ENCODE peak calls at places on chromosomes 5 and 9, in four cellular contexts. One of them, this sample, is unnamed.

GRCh38 chr5:80116465-80116864 is 81.3 kb downstream of the THBS4 start:
- DNase-seq in chondrocyte: no peak
- DNase-seq in progenitor cell of endocrine pancreas: no peak
- DNase-seq in CD8-positive, alpha-beta T cell: no peak
- DNase-seq in this sample: no peak

GRCh38 chr5:14487101-14487895 is 94.3 kb upstream of the OTULINL start:
- DNase-seq in chondrocyte: no peak
- DNase-seq in progenitor cell of endocrine pancreas: no peak
- DNase-seq in CD8-positive, alpha-beta T cell: no peak
- DNase-seq in this sample: no peak

GRCh38 chr9:79700607-79701330 is 129.0 kb downstream of the TLE4 start:
- DNase-seq in chondrocyte: no peak
- DNase-seq in progenitor cell of endocrine pancreas: no peak
- DNase-seq in CD8-positive, alpha-beta T cell: no peak
- DNase-seq in this sample: no peak

GRCh38 chr5:62585751-62586150 is 7.1 kb downstream of the LRRC70 start:
- DNase-seq in chondrocyte: no peak
- DNase-seq in progenitor cell of endocrine pancreas: no peak
- DNase-seq in CD8-positive, alpha-beta T cell: no peak
- DNase-seq in this sample: no peak

GRCh38 chr5:128318691-128319090 is 219.4 kb downstream of the FBN2 start:
- DNase-seq in chondrocyte: no peak
- DNase-seq in progenitor cell of endocrine pancreas: no peak
- DNase-seq in CD8-positive, alpha-beta T cell: no peak
- DNase-seq in this sample: no peak

GRCh38 chr9:92645041-92645440 is 24.9 kb downstream of the IPPK start:
- DNase-seq in chondrocyte: no peak
- DNase-seq in progenitor cell of endocrine pancreas: no peak
- DNase-seq in CD8-positive, alpha-beta T cell: no peak
- DNase-seq in this sample: no peak

GRCh38 chr5:128376577-128376976 is 161.5 kb downstream of the FBN2 start:
- DNase-seq in chondrocyte: no peak
- DNase-seq in progenitor cell of endocrine pancreas: no peak
- DNase-seq in CD8-positive, alpha-beta T cell: no peak
- DNase-seq in this sample: no peak

GRCh38 chr9:127686461-127687393 is 20.1 kb upstream of the CFAP157 start:
- DNase-seq in chondrocyte: no peak
- DNase-seq in progenitor cell of endocrine pancreas: no peak
- DNase-seq in CD8-positive, alpha-beta T cell: no peak
- DNase-seq in this sample: no peak

GRCh38 chr9:14419302-14419937 is 105.5 kb upstream of the NFIB start:
- DNase-seq in chondrocyte: no peak
- DNase-seq in progenitor cell of endocrine pancreas: no peak
- DNase-seq in CD8-positive, alpha-beta T cell: no peak
- DNase-seq in this sample: no peak

GRCh38 chr5:94433393-94434149 is 184.8 kb downstream of the KIAA0825 start:
- DNase-seq in chondrocyte: no peak
- DNase-seq in progenitor cell of endocrine pancreas: no peak
- DNase-seq in CD8-positive, alpha-beta T cell: no peak
- DNase-seq in this sample: no peak

GRCh38 chr9:121217609-121218292 is 16.1 kb upstream of the RAB14 start:
- DNase-seq in chondrocyte: no peak
- DNase-seq in progenitor cell of endocrine pancreas: no peak
- DNase-seq in CD8-positive, alpha-beta T cell: no peak
- DNase-seq in this sample: no peak

GRCh38 chr5:120749737-120750136 is 285.6 kb downstream of the PRR16 start:
- DNase-seq in chondrocyte: no peak
- DNase-seq in progenitor cell of endocrine pancreas: no peak
- DNase-seq in CD8-positive, alpha-beta T cell: no peak
- DNase-seq in this sample: no peak

GRCh38 chr5:158013303-158013702 is 154.4 kb upstream of the CLINT1 start:
- DNase-seq in chondrocyte: no peak
- DNase-seq in progenitor cell of endocrine pancreas: no peak
- DNase-seq in CD8-positive, alpha-beta T cell: no peak
- DNase-seq in this sample: no peak

GRCh38 chr5:158011420-158011819 is 152.5 kb upstream of the CLINT1 start:
- DNase-seq in chondrocyte: no peak
- DNase-seq in progenitor cell of endocrine pancreas: no peak
- DNase-seq in CD8-positive, alpha-beta T cell: no peak
- DNase-seq in this sample: no peak

GRCh38 chr5:158014367-158014766 is 155.4 kb upstream of the CLINT1 start:
- DNase-seq in chondrocyte: no peak
- DNase-seq in progenitor cell of endocrine pancreas: no peak
- DNase-seq in CD8-positive, alpha-beta T cell: no peak
- DNase-seq in this sample: no peak

GRCh38 chr5:158010831-158011230 is 151.9 kb upstream of the CLINT1 start:
- DNase-seq in chondrocyte: no peak
- DNase-seq in progenitor cell of endocrine pancreas: no peak
- DNase-seq in CD8-positive, alpha-beta T cell: no peak
- DNase-seq in this sample: no peak

GRCh38 chr5:158013939-158014338 is 155.0 kb upstream of the CLINT1 start:
- DNase-seq in chondrocyte: no peak
- DNase-seq in progenitor cell of endocrine pancreas: no peak
- DNase-seq in CD8-positive, alpha-beta T cell: no peak
- DNase-seq in this sample: no peak
- TF ChIP-seq CTCF in chondrocyte: peak; percentile 79
- TF ChIP-seq CTCF in progenitor cell of endocrine pancreas: peak; percentile 62
- TF ChIP-seq CTCF in CD8-positive, alpha-beta T cell: no peak
- TF ChIP-seq CTCF in this sample: peak; percentile 35

GRCh38 chr5:82833277-82833676 is 243.9 kb downstream of the TMEM167A start:
- DNase-seq in chondrocyte: no peak
- DNase-seq in progenitor cell of endocrine pancreas: no peak
- DNase-seq in CD8-positive, alpha-beta T cell: no peak
- DNase-seq in this sample: no peak
- TF ChIP-seq CTCF in chondrocyte: no peak
- TF ChIP-seq CTCF in progenitor cell of endocrine pancreas: no peak
- TF ChIP-seq CTCF in CD8-positive, alpha-beta T cell: no peak
- TF ChIP-seq CTCF in this sample: no peak

GRCh38 chr5:40720071-40720470 is 35.7 kb downstream of the TTC33 start:
- DNase-seq in chondrocyte: no peak
- DNase-seq in progenitor cell of endocrine pancreas: no peak
- DNase-seq in CD8-positive, alpha-beta T cell: no peak
- DNase-seq in this sample: no peak
- TF ChIP-seq CTCF in chondrocyte: no peak
- TF ChIP-seq CTCF in progenitor cell of endocrine pancreas: no peak
- TF ChIP-seq CTCF in CD8-positive, alpha-beta T cell: no peak
- TF ChIP-seq CTCF in this sample: no peak

DNA sequence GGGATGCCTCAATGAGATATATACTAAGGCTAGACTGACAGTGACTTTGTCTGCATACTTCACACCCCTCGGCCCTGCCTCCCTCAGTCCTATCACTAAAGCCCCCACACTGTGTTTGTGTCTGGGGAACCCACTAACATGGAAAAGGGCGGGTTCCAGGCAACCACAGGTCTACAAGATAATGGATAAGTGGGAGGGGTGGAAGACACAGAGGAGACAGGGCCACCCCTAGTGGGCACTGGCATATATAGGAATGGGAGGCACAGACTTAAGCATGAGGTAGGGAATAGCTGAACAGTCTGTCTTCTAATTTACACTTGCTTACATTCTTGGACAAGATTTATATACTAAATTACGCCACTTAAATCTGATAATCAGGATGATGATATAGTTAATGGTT is 74.0 kb downstream of the SLIT3 start:
- DNase-seq in chondrocyte: no peak
- DNase-seq in progenitor cell of endocrine pancreas: no peak
- DNase-seq in CD8-positive, alpha-beta T cell: no peak
- DNase-seq in this sample: no peak
- TF ChIP-seq CTCF in chondrocyte: peak; percentile 21
- TF ChIP-seq CTCF in progenitor cell of endocrine pancreas: no peak
- TF ChIP-seq CTCF in CD8-positive, alpha-beta T cell: no peak
- TF ChIP-seq CTCF in this sample: no peak

GRCh38 chr5:135172718-135173117 is 138.7 kb upstream of the PITX1 start:
- DNase-seq in chondrocyte: no peak
- DNase-seq in progenitor cell of endocrine pancreas: no peak
- DNase-seq in CD8-positive, alpha-beta T cell: no peak
- DNase-seq in this sample: no peak

GRCh38 chr5:135177591-135177990 is 143.6 kb upstream of the PITX1 start:
- DNase-seq in chondrocyte: no peak
- DNase-seq in progenitor cell of endocrine pancreas: no peak
- DNase-seq in CD8-positive, alpha-beta T cell: no peak
- DNase-seq in this sample: peak; percentile 41

GRCh38 chr5:135173662-135174290 is 139.7 kb upstream of the PITX1 start:
- DNase-seq in chondrocyte: no peak
- DNase-seq in progenitor cell of endocrine pancreas: no peak
- DNase-seq in CD8-positive, alpha-beta T cell: no peak
- DNase-seq in this sample: no peak

GRCh38 chr5:135176991-135177390 is 143.0 kb upstream of the PITX1 start:
- DNase-seq in chondrocyte: no peak
- DNase-seq in progenitor cell of endocrine pancreas: no peak
- DNase-seq in CD8-positive, alpha-beta T cell: no peak
- DNase-seq in this sample: peak; percentile 44

GRCh38 chr5:135174315-135175096 is 140.5 kb upstream of the PITX1 start:
- DNase-seq in chondrocyte: no peak
- DNase-seq in progenitor cell of endocrine pancreas: no peak
- DNase-seq in CD8-positive, alpha-beta T cell: no peak
- DNase-seq in this sample: no peak
- TF ChIP-seq CTCF in chondrocyte: no peak
- TF ChIP-seq CTCF in progenitor cell of endocrine pancreas: no peak
- TF ChIP-seq CTCF in CD8-positive, alpha-beta T cell: no peak
- TF ChIP-seq CTCF in this sample: no peak

GRCh38 chr5:98231089-98231488 is 542.4 kb upstream of the RGMB start:
- DNase-seq in chondrocyte: no peak
- DNase-seq in progenitor cell of endocrine pancreas: no peak
- DNase-seq in CD8-positive, alpha-beta T cell: no peak
- DNase-seq in this sample: no peak

DNA sequence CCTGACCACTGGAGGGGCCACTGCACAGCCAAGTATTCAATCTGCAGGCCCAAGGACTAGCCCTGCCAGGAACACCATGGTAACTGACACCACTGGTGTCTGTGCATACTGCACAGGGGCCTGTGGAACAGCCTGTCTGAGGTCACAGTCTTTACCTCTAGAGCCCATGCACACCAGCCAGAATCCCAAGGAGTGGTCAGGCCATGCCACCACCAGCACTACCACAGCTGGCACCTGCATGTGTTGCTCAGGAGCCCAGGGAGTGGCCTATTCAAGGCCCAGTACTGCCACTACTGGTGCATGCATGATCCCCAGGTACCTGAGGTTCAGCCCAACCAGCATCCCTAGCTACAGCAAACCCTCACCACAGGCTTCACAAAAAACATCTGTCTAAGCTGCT is 546.0 kb upstream of the RGMB start:
- DNase-seq in chondrocyte: no peak
- DNase-seq in progenitor cell of endocrine pancreas: no peak
- DNase-seq in CD8-positive, alpha-beta T cell: no peak
- DNase-seq in this sample: no peak
- TF ChIP-seq CTCF in chondrocyte: no peak
- TF ChIP-seq CTCF in progenitor cell of endocrine pancreas: no peak
- TF ChIP-seq CTCF in CD8-positive, alpha-beta T cell: no peak
- TF ChIP-seq CTCF in this sample: no peak

DNA sequence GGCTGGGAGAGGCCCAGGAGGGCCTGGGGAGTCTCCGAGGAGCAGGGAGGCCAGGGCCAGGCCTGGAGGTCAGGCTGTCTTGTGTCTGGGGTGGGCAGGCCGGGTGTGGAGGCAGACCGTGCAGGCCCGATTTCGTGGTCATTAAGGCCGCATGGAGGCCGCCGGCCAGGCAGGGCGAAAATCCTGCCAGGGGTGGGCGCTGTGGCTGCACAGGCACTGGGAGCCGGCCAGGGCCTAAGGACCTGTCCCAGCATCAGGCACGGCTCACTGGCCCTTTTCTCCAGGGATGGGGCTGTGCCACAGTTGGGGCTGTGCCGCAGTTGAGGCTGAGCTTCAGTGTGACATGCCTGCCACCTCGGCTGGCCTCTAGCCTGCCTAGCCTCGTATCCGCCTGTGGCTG is 35.9 kb downstream of the ASS1 start:
- DNase-seq in chondrocyte: no peak
- DNase-seq in progenitor cell of endocrine pancreas: no peak
- DNase-seq in CD8-positive, alpha-beta T cell: no peak
- DNase-seq in this sample: peak; percentile 62
- TF ChIP-seq CTCF in chondrocyte: peak; percentile 39
- TF ChIP-seq CTCF in progenitor cell of endocrine pancreas: peak; percentile 39
- TF ChIP-seq CTCF in CD8-positive, alpha-beta T cell: no peak
- TF ChIP-seq CTCF in this sample: no peak

GRCh38 chr9:133728856-133729645 is 9.1 kb downstream of the SARDH start:
- DNase-seq in chondrocyte: no peak
- DNase-seq in progenitor cell of endocrine pancreas: peak; percentile 5
- DNase-seq in CD8-positive, alpha-beta T cell: no peak
- DNase-seq in this sample: peak; percentile 23

GRCh38 chr9:133727876-133728441 is 10.2 kb downstream of the SARDH start:
- DNase-seq in chondrocyte: peak; percentile 79
- DNase-seq in progenitor cell of endocrine pancreas: peak; percentile 5
- DNase-seq in CD8-positive, alpha-beta T cell: no peak
- DNase-seq in this sample: peak; percentile 59

GRCh38 chr9:133726401-133727276 is 11.5 kb downstream of the SARDH start:
- DNase-seq in chondrocyte: peak; percentile 75
- DNase-seq in progenitor cell of endocrine pancreas: no peak
- DNase-seq in CD8-positive, alpha-beta T cell: peak; percentile 71
- DNase-seq in this sample: peak; percentile 66

GRCh38 chr9:133725886-133726285 is 12.3 kb downstream of the SARDH start:
- DNase-seq in chondrocyte: no peak
- DNase-seq in progenitor cell of endocrine pancreas: no peak
- DNase-seq in CD8-positive, alpha-beta T cell: no peak
- DNase-seq in this sample: peak; percentile 7

DNA sequence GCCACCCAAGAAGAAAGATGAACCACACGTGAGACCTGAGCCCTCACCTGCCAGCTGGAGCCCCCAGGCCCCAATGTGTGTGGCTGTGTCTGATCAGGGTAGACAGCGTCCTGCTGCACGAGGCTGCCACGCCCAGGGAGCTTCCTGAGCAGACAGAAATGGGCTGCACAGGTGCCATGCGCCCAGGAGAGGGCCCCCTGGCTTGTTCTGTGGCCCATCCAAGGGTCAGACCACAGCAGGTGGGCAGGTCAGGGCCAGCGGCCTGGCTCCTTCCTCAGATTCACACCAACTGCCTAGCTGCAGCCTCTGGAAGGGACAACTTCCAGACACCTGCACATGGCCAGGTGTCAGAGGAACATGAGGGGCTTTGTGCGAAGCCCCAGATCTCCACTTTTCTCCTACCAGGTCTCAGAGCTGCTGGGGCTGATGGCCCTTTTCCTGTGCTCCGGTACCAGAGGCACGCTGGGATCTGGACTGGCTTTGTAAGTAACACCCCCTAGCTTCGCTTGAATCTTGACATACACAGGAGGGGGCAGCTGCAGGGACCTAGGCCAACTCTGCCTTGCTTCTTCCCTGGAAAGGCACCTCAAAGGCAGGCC is 10.8 kb downstream of the SARDH start:
- DNase-seq in chondrocyte: peak; percentile 77
- DNase-seq in progenitor cell of endocrine pancreas: no peak
- DNase-seq in CD8-positive, alpha-beta T cell: no peak
- DNase-seq in this sample: peak; percentile 48
- TF ChIP-seq CTCF in chondrocyte: no peak
- TF ChIP-seq CTCF in progenitor cell of endocrine pancreas: peak; percentile 20
- TF ChIP-seq CTCF in CD8-positive, alpha-beta T cell: no peak
- TF ChIP-seq CTCF in this sample: no peak

GRCh38 chr5:132426525-132427138 is 57.1 kb downstream of the SLC22A5 start:
- DNase-seq in chondrocyte: no peak
- DNase-seq in progenitor cell of endocrine pancreas: no peak
- DNase-seq in CD8-positive, alpha-beta T cell: peak; percentile 59
- DNase-seq in this sample: peak; percentile 92
- TF ChIP-seq CTCF in chondrocyte: peak; percentile 69
- TF ChIP-seq CTCF in progenitor cell of endocrine pancreas: peak; percentile 39
- TF ChIP-seq CTCF in CD8-positive, alpha-beta T cell: no peak
- TF ChIP-seq CTCF in this sample: no peak